ENCODE peak calls at places on chromosomes 13 and 19, in six cellular contexts. Z, T, W, L, Y and U are unnamed samples.

GRCh38 chr13:95156208-95156607 is 145.0 kb downstream of the ABCC4 start:
- DNase-seq in Z (no peak), T (no peak), W (peak), L (no peak), Y (no peak), U (no peak)

GRCh38 chr19:40612831-40613668 is 11.9 kb downstream of the LTBP4 start:
- DNase-seq in Z (peak), T (no peak), W (no peak), L (peak), Y (peak), U (no peak)

GRCh38 chr19:1244693-1245451 is 3.3 kb downstream of the ATP5F1D start:
- DNase-seq in Z (no peak), T (no peak), W (no peak), L (no peak), Y (no peak), U (peak)

GRCh38 chr19:5953680-5954213 is 24.2 kb downstream of the RANBP3 start:
- DNase-seq in Z (peak), T (no peak), W (no peak), L (no peak), Y (no peak), U (no peak)

GRCh38 chr19:2774953-2775555 is 8.0 kb downstream of the SGTA start:
- DNase-seq in Z (no peak), T (no peak), W (no peak), L (no peak), Y (no peak), U (no peak)

GRCh38 chr19:51339687-51340656 is 2.0 kb downstream of the VSIG10L start:
- DNase-seq in Z (peak), T (peak), W (peak), L (peak), Y (peak), U (peak)

GRCh38 chr13:76019421-76020044 is 383.4 kb downstream of the LMO7 start:
- DNase-seq in Z (no peak), T (no peak), W (no peak), L (peak), Y (peak), U (peak)

GRCh38 chr13:40315416-40316064 is 350.9 kb downstream of the FOXO1 start:
- DNase-seq in Z (no peak), T (no peak), W (no peak), L (no peak), Y (peak), U (peak)

GRCh38 chr19:5293607-5294089 is 47.0 kb downstream of the PTPRS start:
- DNase-seq in Z (peak), T (peak), W (peak), L (peak), Y (peak), U (no peak)

GRCh38 chr13:76016799-76017198 is 380.7 kb downstream of the LMO7 start:
- DNase-seq in Z (no peak), T (peak), W (peak), L (peak), Y (peak), U (peak)

GRCh38 chr13:73767747-73768315 is 366.4 kb downstream of the KLF12 start:
- DNase-seq in Z (no peak), T (no peak), W (no peak), L (no peak), Y (peak), U (no peak)

GRCh38 chr19:35905178-35905727 is 2.8 kb downstream of the TYROBP start:
- DNase-seq in Z (peak), T (no peak), W (peak), L (no peak), Y (no peak), U (no peak)

GRCh38 chr13:93775027-93775426 is 548.4 kb downstream of the GPC6 start:
- DNase-seq in Z (no peak), T (no peak), W (no peak), L (no peak), Y (no peak), U (no peak)

GRCh38 chr13:42083138-42083770 is 34.8 kb downstream of the DGKH start:
- DNase-seq in Z (no peak), T (no peak), W (no peak), L (no peak), Y (no peak), U (peak)

GRCh38 chr19:55186080-55186479 is 6.0 kb upstream of the SYT5 start:
- DNase-seq in Z (no peak), T (no peak), W (no peak), L (no peak), Y (no peak), U (no peak)

GRCh38 chr13:35252536-35253205 is 223.8 kb downstream of the MAB21L1 start:
- DNase-seq in Z (no peak), T (no peak), W (no peak), L (peak), Y (no peak), U (no peak)

GRCh38 chr19:38661996-38662395 is 14.5 kb downstream of the ACTN4 start:
- DNase-seq in Z (no peak), T (no peak), W (no peak), L (no peak), Y (peak), U (peak)

GRCh38 chr19:5340637-5341447 is at the start of gene PTPRS:
- DNase-seq in Z (peak), T (peak), W (peak), L (peak), Y (peak), U (peak)

GRCh38 chr13:36339600-36340155 is 6.5 kb downstream of the SPART start:
- DNase-seq in Z (peak), T (no peak), W (no peak), L (no peak), Y (no peak), U (peak)

GRCh38 chr13:29587645-29588044 is 7.8 kb downstream of the SLC7A1 start:
- DNase-seq in Z (no peak), T (no peak), W (peak), L (no peak), Y (no peak), U (no peak)

GRCh38 chr13:73656863-73657262 is 477.3 kb downstream of the KLF12 start:
- DNase-seq in Z (no peak), T (no peak), W (peak), L (no peak), Y (no peak), U (no peak)

GRCh38 chr19:47135156-47135555 is 4.5 kb downstream of the SAE1 start:
- DNase-seq in Z (no peak), T (no peak), W (no peak), L (no peak), Y (no peak), U (no peak)

GRCh38 chr13:112444416-112445399 is 68.6 kb downstream of the SPACA7 start:
- DNase-seq in Z (no peak), T (no peak), W (no peak), L (peak), Y (no peak), U (no peak)

GRCh38 chr13:26037302-26037701 is 14.5 kb downstream of the SHISA2 start:
- DNase-seq in Z (no peak), T (peak), W (no peak), L (peak), Y (peak), U (peak)

GRCh38 chr19:16216744-16217670 is 19.3 kb downstream of the AP1M1 start:
- DNase-seq in Z (no peak), T (no peak), W (no peak), L (no peak), Y (no peak), U (no peak)

GRCh38 chr13:110562696-110563462 is 1.4 kb upstream of the RAB20 start:
- DNase-seq in Z (no peak), T (no peak), W (no peak), L (no peak), Y (no peak), U (no peak)

GRCh38 chr13:110279684-110280083 is 27.3 kb downstream of the COL4A1 start:
- DNase-seq in Z (no peak), T (no peak), W (no peak), L (no peak), Y (no peak), U (no peak)

DNA sequence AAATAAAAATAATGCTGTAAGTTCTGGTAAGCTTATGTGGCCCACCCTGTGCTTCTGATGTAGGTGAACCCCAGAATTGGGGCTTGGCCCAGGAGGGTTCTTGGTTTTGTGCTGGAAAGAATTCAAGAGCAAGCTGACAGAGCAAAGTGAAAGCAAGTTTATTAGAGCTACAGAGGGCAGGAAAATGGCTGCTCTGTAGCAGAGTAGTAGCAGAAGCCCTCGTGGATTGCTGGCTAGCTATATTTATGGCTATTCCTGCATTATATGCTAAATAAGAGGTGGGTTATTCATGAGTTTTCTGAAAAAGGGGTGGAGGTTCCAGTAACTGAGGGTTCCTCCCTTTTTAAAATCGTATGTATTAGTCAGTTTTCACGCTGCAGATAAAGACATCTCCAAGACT is 20.5 kb upstream of the ZNF599 start:
- DNase-seq in Z (no peak), T (no peak), W (no peak), L (no peak), Y (no peak), U (no peak)
- H3K4me2 ChIP-seq in Z (no peak), T (no peak), W (peak), L (no peak), Y (no peak), U (no peak)

GRCh38 chr19:7874080-7874856 is at the start of gene PRR36:
- DNase-seq in Z (peak), T (peak), W (no peak), L (peak), Y (peak), U (peak)
- H3K4ac ChIP-seq in Z (no peak), T (peak), W (no peak), L (no peak), Y (no peak), U (no peak)

GRCh38 chr19:42846597-42846996 is 32.9 kb downstream of the PSG1 start:
- DNase-seq in Z (no peak), T (no peak), W (peak), L (no peak), Y (no peak), U (no peak)
- H3K4me2 ChIP-seq in Z (no peak), T (no peak), W (no peak), L (no peak), Y (no peak), U (no peak)

DNA sequence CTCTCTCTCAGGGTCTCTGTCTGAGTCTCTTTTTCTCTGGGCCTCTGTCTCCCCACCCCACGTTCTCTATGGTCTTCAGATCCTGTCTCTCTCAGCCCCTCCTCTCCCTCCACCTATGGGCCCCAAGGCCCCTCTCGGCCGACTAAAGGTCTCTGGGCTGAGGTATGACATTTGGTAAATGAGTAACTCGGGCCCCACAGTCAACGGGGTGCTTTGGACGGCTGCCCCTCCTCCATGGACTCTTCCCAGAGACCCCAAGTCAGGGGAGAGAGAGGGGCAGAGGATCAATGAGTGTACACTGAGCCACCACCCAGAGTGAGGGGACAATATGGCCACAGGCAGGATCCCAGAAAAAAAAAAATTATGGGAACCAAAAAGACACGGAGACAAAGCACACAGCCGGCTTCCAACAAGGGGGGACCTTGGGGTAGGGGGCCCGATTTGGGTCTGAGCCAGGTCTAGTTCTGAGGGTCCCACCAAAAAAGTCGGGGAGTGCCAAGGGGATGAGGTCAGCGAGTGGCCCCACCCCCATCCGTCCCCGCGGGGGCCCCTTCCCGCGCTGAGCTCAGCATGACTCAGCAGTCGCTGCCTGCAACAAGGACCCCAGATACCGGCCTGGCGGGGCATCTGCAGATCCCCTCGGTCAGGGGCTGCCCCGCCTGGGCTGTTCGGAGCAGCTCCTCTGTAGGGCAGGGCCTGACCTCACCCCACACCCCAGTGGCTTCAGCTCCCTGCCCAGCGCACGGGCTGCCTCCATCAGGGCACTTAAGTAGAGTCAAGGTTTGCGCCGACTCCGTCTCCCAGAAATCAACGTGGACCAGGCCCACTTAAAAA is 1.5 kb upstream of the FTL start:
- DNase-seq in Z (peak), T (peak), W (peak), L (peak), Y (peak), U (no peak)
- H3K4ac ChIP-seq in Z (peak), T (no peak), W (peak), L (no peak), Y (peak), U (peak)

GRCh38 chr13:45398862-45399261 is 19.3 kb downstream of the SLC25A30 start:
- DNase-seq in Z (no peak), T (no peak), W (no peak), L (no peak), Y (no peak), U (no peak)

GRCh38 chr13:45401306-45401705 is 16.9 kb downstream of the SLC25A30 start:
- DNase-seq in Z (no peak), T (no peak), W (no peak), L (no peak), Y (no peak), U (no peak)

GRCh38 chr13:45393941-45394570 is 24.1 kb downstream of the SLC25A30 start:
- DNase-seq in Z (peak), T (peak), W (peak), L (peak), Y (peak), U (peak)

GRCh38 chr13:45392811-45393210 is 25.4 kb downstream of the SLC25A30 start:
- DNase-seq in Z (no peak), T (no peak), W (no peak), L (no peak), Y (no peak), U (no peak)

GRCh38 chr13:45396548-45397095 is 21.6 kb downstream of the SLC25A30 start:
- DNase-seq in Z (peak), T (no peak), W (peak), L (no peak), Y (peak), U (no peak)
- H3K4me2 ChIP-seq in Z (no peak), T (no peak), W (peak), L (no peak), Y (no peak), U (no peak)

GRCh38 chr13:105069106-105069505 is 1466.4 kb downstream of the EFNB2 start:
- DNase-seq in Z (no peak), T (no peak), W (peak), L (no peak), Y (no peak), U (no peak)
- H3K4ac ChIP-seq in Z (no peak), T (no peak), W (no peak), L (no peak), Y (no peak), U (no peak)

GRCh38 chr19:34675919-34676318 is 1.0 kb downstream of the SCGB2B2 start:
- DNase-seq in Z (no peak), T (no peak), W (no peak), L (no peak), Y (no peak), U (no peak)
- H3K4me2 ChIP-seq in Z (no peak), T (no peak), W (no peak), L (no peak), Y (no peak), U (no peak)

DNA sequence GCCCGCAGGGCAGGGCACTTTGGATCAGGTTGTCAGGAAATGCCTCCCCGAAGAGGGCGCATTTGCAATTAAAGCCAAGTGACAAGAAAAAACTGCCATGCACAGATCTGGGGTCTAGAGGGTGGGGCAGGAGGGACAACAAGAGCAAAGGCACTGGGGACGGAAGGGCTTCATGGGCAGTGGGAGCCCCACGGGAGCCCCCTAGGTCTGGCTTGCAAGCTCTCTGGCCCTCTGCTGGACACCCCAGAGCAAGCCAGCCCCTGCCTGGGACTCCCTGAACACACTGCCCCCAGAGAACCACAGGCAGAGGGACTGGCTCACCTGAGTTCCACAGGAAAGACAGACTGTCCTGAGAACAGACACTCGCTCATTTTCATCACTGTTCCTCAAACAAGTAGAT is 30.2 kb upstream of the C19orf12 start:
- DNase-seq in Z (no peak), T (no peak), W (no peak), L (peak), Y (peak), U (no peak)
- H3K4ac ChIP-seq in Z (no peak), T (no peak), W (no peak), L (no peak), Y (no peak), U (no peak)

GRCh38 chr13:27911499-27911898 is 8.3 kb upstream of the PDX1 start:
- DNase-seq in Z (no peak), T (no peak), W (no peak), L (no peak), Y (no peak), U (no peak)
- H3K4me2 ChIP-seq in Z (no peak), T (no peak), W (no peak), L (no peak), Y (no peak), U (no peak)

GRCh38 chr13:70107125-70107497 is 515 bp upstream of the ATXN8OS start:
- DNase-seq in Z (no peak), T (no peak), W (no peak), L (no peak), Y (no peak), U (no peak)

GRCh38 chr13:70107498-70108271 is at the start of gene ATXN8OS:
- DNase-seq in Z (peak), T (peak), W (no peak), L (peak), Y (peak), U (no peak)

GRCh38 chr13:70104481-70104880 is 3.1 kb upstream of the ATXN8OS start:
- DNase-seq in Z (no peak), T (no peak), W (no peak), L (no peak), Y (no peak), U (no peak)

DNA sequence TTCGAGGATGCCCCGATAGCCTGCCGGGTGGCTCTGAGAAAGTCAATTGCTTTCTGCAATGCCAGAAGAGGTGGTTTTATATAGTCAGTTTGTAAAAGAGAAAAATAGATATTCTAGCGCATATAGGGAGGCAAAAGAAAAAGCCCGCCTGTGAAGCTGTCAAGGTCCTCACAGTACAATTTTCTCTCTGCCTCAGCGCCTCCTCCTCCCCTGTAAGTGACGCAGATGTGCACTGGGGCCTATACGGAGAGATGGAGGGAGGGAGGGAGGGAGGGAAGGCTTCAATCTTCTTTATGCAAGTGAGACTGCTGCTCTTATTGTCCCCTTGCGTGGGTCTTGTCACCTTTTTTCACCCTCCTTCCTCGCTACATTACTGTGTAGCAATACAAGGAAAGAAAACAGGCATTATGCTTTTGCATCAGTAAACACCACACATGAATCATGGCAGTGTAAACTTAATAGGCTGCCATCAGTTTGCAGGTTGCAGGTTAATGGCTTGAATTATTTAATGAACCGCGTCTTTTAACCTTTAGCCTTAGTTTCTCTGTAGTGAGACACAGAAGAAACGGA is at the start of gene KLHL1:
- DNase-seq in Z (no peak), T (no peak), W (no peak), L (no peak), Y (no peak), U (no peak)
- H3K4ac ChIP-seq in Z (no peak), T (no peak), W (no peak), L (no peak), Y (no peak), U (no peak)